ENCODE peak calls at places on chromosomes 11 and 22, in eight cellular contexts. L, X, N, O, S, W, Z and G are unnamed samples.
A peak's percentile ranks its signal among the peaks of the same experiment; 100 is the strongest.

GRCh38 chr22:19477321-19478085 is 1.5 kb downstream of the UFD1 start:
- DNase-seq in L (peak; percentile 25), X (peak; percentile 35), N (no peak), O (no peak), S (no peak), W (no peak), Z (peak; percentile 16), G (no peak)

GRCh38 chr11:109527496-109527895 is 105.5 kb downstream of the C11orf87 start:
- DNase-seq in L (peak; percentile 76), X (no peak), N (no peak), O (no peak), S (no peak), W (no peak), Z (peak; percentile 16), G (no peak)

GRCh38 chr11:75814369-75814685 is 683 bp upstream of the UVRAG start:
- DNase-seq in L (no peak), X (no peak), N (no peak), O (no peak), S (no peak), W (no peak), Z (no peak), G (no peak)

GRCh38 chr22:26325641-26326040 is 103.4 kb upstream of the ASPHD2 start:
- DNase-seq in L (no peak), X (no peak), N (no peak), O (no peak), S (no peak), W (no peak), Z (no peak), G (no peak)

GRCh38 chr22:24423519-24424000 is 3.8 kb upstream of the ADORA2A start:
- DNase-seq in L (peak; percentile 49), X (no peak), N (peak; percentile 57), O (no peak), S (peak; percentile 90), W (peak; percentile 14), Z (no peak), G (peak; percentile 63)

GRCh38 chr11:77580712-77581337 is 8.9 kb upstream of the AQP11 start:
- DNase-seq in L (peak; percentile 34), X (no peak), N (no peak), O (no peak), S (no peak), W (no peak), Z (peak; percentile 21), G (no peak)

GRCh38 chr11:114183041-114183511 is 113.1 kb upstream of the NNMT start:
- DNase-seq in L (no peak), X (no peak), N (peak; percentile 80), O (no peak), S (peak; percentile 87), W (no peak), Z (no peak), G (peak; percentile 66)

GRCh38 chr11:91433284-91434010 is 791.2 kb upstream of the FAT3 start:
- DNase-seq in L (no peak), X (no peak), N (no peak), O (no peak), S (no peak), W (no peak), Z (peak; percentile 30), G (no peak)

GRCh38 chr11:18347471-18348125 is 25.2 kb downstream of the GTF2H1 start:
- DNase-seq in L (peak; percentile 69), X (peak; percentile 43), N (no peak), O (no peak), S (no peak), W (no peak), Z (peak; percentile 92), G (no peak)

GRCh38 chr11:10920205-10920604 is 62.4 kb upstream of the ZBED5 start:
- DNase-seq in L (no peak), X (peak; percentile 71), N (no peak), O (no peak), S (no peak), W (no peak), Z (peak; percentile 83), G (no peak)

GRCh38 chr11:40029406-40029805 is 1430.0 kb downstream of the LRRC4C start:
- DNase-seq in L (no peak), X (no peak), N (no peak), O (no peak), S (no peak), W (no peak), Z (no peak), G (no peak)

GRCh38 chr11:112322173-112322813 is 61.6 kb upstream of the PLET1 start:
- DNase-seq in L (no peak), X (no peak), N (no peak), O (no peak), S (no peak), W (no peak), Z (no peak), G (no peak)

GRCh38 chr22:43110444-43110926 is at the start of gene BIK:
- DNase-seq in L (peak; percentile 53), X (peak; percentile 36), N (peak; percentile 35), O (no peak), S (peak; percentile 80), W (peak; percentile 14), Z (no peak), G (peak; percentile 35)

GRCh38 chr11:129435499-129436245 is 60.0 kb downstream of the BARX2 start:
- DNase-seq in L (no peak), X (no peak), N (no peak), O (no peak), S (no peak), W (no peak), Z (no peak), G (no peak)

GRCh38 chr11:132866783-132867545 is 665.3 kb downstream of the OPCML start:
- DNase-seq in L (no peak), X (no peak), N (no peak), O (no peak), S (no peak), W (no peak), Z (peak; percentile 37), G (no peak)

GRCh38 chr11:94525933-94526332 is 13.7 kb downstream of the C11orf97 start:
- DNase-seq in L (peak; percentile 71), X (peak; percentile 86), N (no peak), O (no peak), S (no peak), W (no peak), Z (peak; percentile 74), G (no peak)

GRCh38 chr11:126686938-126687337 is 313.6 kb downstream of the KIRREL3 start:
- DNase-seq in L (no peak), X (no peak), N (no peak), O (no peak), S (no peak), W (no peak), Z (no peak), G (no peak)

GRCh38 chr11:114890076-114890475 is 211.7 kb downstream of the NXPE2 start:
- DNase-seq in L (no peak), X (no peak), N (no peak), O (no peak), S (no peak), W (no peak), Z (no peak), G (no peak)

GRCh38 chr11:123707206-123707605 is 34.3 kb downstream of the ZNF202 start:
- DNase-seq in L (no peak), X (no peak), N (no peak), O (no peak), S (no peak), W (no peak), Z (no peak), G (no peak)

GRCh38 chr11:101686514-101686913 is 102.7 kb upstream of the TRPC6 start:
- DNase-seq in L (peak; percentile 73), X (peak; percentile 79), N (no peak), O (no peak), S (no peak), W (peak; percentile 12), Z (peak; percentile 80), G (no peak)

GRCh38 chr11:6297831-6298230 is 22.5 kb downstream of the CAVIN3 start:
- DNase-seq in L (peak; percentile 13), X (no peak), N (no peak), O (no peak), S (no peak), W (no peak), Z (no peak), G (no peak)

GRCh38 chr22:46068908-46069481 is 81.3 kb upstream of the PPARA start:
- DNase-seq in L (peak; percentile 94), X (peak; percentile 39), N (no peak), O (peak; percentile 63), S (peak; percentile 42), W (no peak), Z (peak; percentile 49), G (no peak)

GRCh38 chr22:43750751-43751150 is 61.4 kb downstream of the EFCAB6 start:
- DNase-seq in L (no peak), X (no peak), N (no peak), O (no peak), S (no peak), W (no peak), Z (no peak), G (no peak)

GRCh38 chr11:73177380-73178091 is 35.4 kb upstream of the FCHSD2 start:
- DNase-seq in L (peak; percentile 32), X (peak; percentile 41), N (no peak), O (peak; percentile 91), S (peak; percentile 37), W (no peak), Z (no peak), G (no peak)

GRCh38 chr11:33151411-33151810 is 9.9 kb downstream of the CSTF3 start:
- DNase-seq in L (no peak), X (no peak), N (no peak), O (no peak), S (no peak), W (no peak), Z (peak; percentile 13), G (no peak)